ENCODE peak calls at places on chromosomes 1 and 21, in nine cellular contexts. One of them, this sample, is unnamed.

GRCh38 chr1:43454270-43455011 is 710 bp upstream of the HYI start:
- DNase-seq in thyroid gland: peak; percentile 78
- DNase-seq in HCT116: peak; percentile 56
- DNase-seq in prostate gland: peak; percentile 61
- DNase-seq in ovary: peak; percentile 65
- DNase-seq in transverse colon: peak; percentile 88
- DNase-seq in right lobe of liver: peak; percentile 72
- DNase-seq in breast epithelium: peak; percentile 71
- DNase-seq in IMR-90: peak; percentile 81
- DNase-seq in this sample: peak; percentile 89

GRCh38 chr1:103517380-103518047 is 8.0 kb upstream of the RNPC3 start:
- DNase-seq in thyroid gland: no peak
- DNase-seq in HCT116: no peak
- DNase-seq in prostate gland: no peak
- DNase-seq in ovary: no peak
- DNase-seq in transverse colon: no peak
- DNase-seq in right lobe of liver: no peak
- DNase-seq in breast epithelium: no peak
- DNase-seq in IMR-90: peak; percentile 26
- DNase-seq in this sample: no peak

GRCh38 chr1:40873863-40874472 is 11.8 kb upstream of the CITED4 start:
- DNase-seq in thyroid gland: no peak
- DNase-seq in HCT116: no peak
- DNase-seq in prostate gland: no peak
- DNase-seq in ovary: no peak
- DNase-seq in transverse colon: no peak
- DNase-seq in right lobe of liver: no peak
- DNase-seq in breast epithelium: no peak
- DNase-seq in IMR-90: no peak
- DNase-seq in this sample: no peak

GRCh38 chr1:179087665-179088064 is 5.8 kb downstream of the TOR3A start:
- DNase-seq in thyroid gland: no peak
- DNase-seq in HCT116: no peak
- DNase-seq in prostate gland: no peak
- DNase-seq in ovary: no peak
- DNase-seq in transverse colon: peak; percentile 36
- DNase-seq in right lobe of liver: no peak
- DNase-seq in breast epithelium: no peak
- DNase-seq in IMR-90: no peak
- DNase-seq in this sample: peak; percentile 60

GRCh38 chr21:35257413-35257812 is 208.3 kb upstream of the RUNX1 start:
- DNase-seq in thyroid gland: peak; percentile 52
- DNase-seq in HCT116: peak; percentile 68
- DNase-seq in prostate gland: peak; percentile 44
- DNase-seq in ovary: peak; percentile 27
- DNase-seq in transverse colon: peak; percentile 51
- DNase-seq in right lobe of liver: peak; percentile 27
- DNase-seq in breast epithelium: no peak
- DNase-seq in IMR-90: peak; percentile 96
- DNase-seq in this sample: no peak

GRCh38 chr1:161196111-161196510 is 2.7 kb downstream of the ADAMTS4 start:
- DNase-seq in thyroid gland: no peak
- DNase-seq in HCT116: no peak
- DNase-seq in prostate gland: no peak
- DNase-seq in ovary: no peak
- DNase-seq in transverse colon: no peak
- DNase-seq in right lobe of liver: no peak
- DNase-seq in breast epithelium: no peak
- DNase-seq in IMR-90: no peak
- DNase-seq in this sample: no peak

GRCh38 chr1:93845554-93846150 is 33.4 kb downstream of the DNTTIP2 start:
- DNase-seq in thyroid gland: no peak
- DNase-seq in HCT116: no peak
- DNase-seq in prostate gland: no peak
- DNase-seq in ovary: peak; percentile 33
- DNase-seq in transverse colon: peak; percentile 11
- DNase-seq in right lobe of liver: no peak
- DNase-seq in breast epithelium: no peak
- DNase-seq in IMR-90: peak; percentile 94
- DNase-seq in this sample: peak; percentile 46

GRCh38 chr1:41906977-41907376 is 11.7 kb downstream of the HIVEP3 start:
- DNase-seq in thyroid gland: no peak
- DNase-seq in HCT116: no peak
- DNase-seq in prostate gland: no peak
- DNase-seq in ovary: no peak
- DNase-seq in transverse colon: no peak
- DNase-seq in right lobe of liver: no peak
- DNase-seq in breast epithelium: no peak
- DNase-seq in IMR-90: no peak
- DNase-seq in this sample: no peak

GRCh38 chr1:39268906-39269305 is 64.4 kb downstream of the MACF1 start:
- DNase-seq in thyroid gland: no peak
- DNase-seq in HCT116: no peak
- DNase-seq in prostate gland: no peak
- DNase-seq in ovary: no peak
- DNase-seq in transverse colon: no peak
- DNase-seq in right lobe of liver: no peak
- DNase-seq in breast epithelium: no peak
- DNase-seq in IMR-90: peak; percentile 13
- DNase-seq in this sample: no peak

GRCh38 chr1:235625340-235625739 is 24.2 kb downstream of the GNG4 start:
- DNase-seq in thyroid gland: no peak
- DNase-seq in HCT116: no peak
- DNase-seq in prostate gland: no peak
- DNase-seq in ovary: no peak
- DNase-seq in transverse colon: no peak
- DNase-seq in right lobe of liver: no peak
- DNase-seq in breast epithelium: no peak
- DNase-seq in IMR-90: no peak
- DNase-seq in this sample: no peak

GRCh38 chr1:235624751-235625192 is 24.8 kb downstream of the GNG4 start:
- DNase-seq in thyroid gland: no peak
- DNase-seq in HCT116: no peak
- DNase-seq in prostate gland: peak; percentile 42
- DNase-seq in ovary: peak; percentile 63
- DNase-seq in transverse colon: no peak
- DNase-seq in right lobe of liver: no peak
- DNase-seq in breast epithelium: no peak
- DNase-seq in IMR-90: peak; percentile 53
- DNase-seq in this sample: no peak

GRCh38 chr1:235617808-235618207 is 31.8 kb downstream of the GNG4 start:
- DNase-seq in thyroid gland: no peak
- DNase-seq in HCT116: no peak
- DNase-seq in prostate gland: no peak
- DNase-seq in ovary: no peak
- DNase-seq in transverse colon: no peak
- DNase-seq in right lobe of liver: no peak
- DNase-seq in breast epithelium: no peak
- DNase-seq in IMR-90: peak; percentile 77
- DNase-seq in this sample: no peak

GRCh38 chr1:235628316-235629006 is 21.1 kb downstream of the GNG4 start:
- DNase-seq in thyroid gland: no peak
- DNase-seq in HCT116: no peak
- DNase-seq in prostate gland: no peak
- DNase-seq in ovary: no peak
- DNase-seq in transverse colon: no peak
- DNase-seq in right lobe of liver: no peak
- DNase-seq in breast epithelium: no peak
- DNase-seq in IMR-90: no peak
- DNase-seq in this sample: no peak

DNA sequence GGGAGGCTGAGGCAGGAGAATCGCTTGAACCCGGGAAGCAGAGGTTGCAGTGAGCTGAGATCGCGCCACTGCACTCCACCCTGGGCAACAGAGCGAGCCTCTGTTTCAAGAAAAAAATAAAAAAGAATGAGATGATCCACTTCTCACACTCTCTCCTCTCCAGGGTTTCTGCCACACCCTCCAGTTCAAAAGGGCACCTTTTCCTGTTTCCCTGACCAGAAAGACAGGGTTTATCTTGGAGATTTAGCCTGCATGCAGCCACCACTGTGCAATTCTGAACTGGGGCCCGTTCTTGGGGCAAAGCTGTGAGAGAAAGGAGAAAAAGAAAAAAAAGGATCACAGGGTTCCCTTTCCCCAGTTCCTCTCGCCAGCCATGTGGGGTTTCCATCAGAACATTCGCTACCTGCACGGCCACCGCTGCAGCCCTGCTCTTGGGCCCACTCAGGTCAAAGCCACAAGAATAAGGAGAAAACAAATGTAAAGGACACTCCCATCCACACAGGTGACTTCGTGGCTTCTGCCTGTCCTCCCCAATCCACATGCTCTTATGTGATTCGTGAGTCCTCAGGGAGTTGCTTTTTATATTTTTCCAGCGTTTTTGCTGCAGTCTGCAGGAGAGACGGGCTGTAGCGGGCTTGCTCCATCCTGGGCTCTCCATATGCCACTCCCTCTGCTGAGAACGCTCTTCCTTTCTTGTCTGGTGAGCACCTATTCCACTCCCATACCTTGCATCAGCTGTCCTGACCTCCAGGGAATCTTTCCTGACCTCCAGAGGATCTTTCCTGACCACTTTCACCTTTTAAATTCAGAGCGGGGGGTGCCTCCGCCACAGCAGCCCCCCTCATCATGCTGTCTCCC is 26.4 kb downstream of the GNG4 start:
- DNase-seq in thyroid gland: no peak
- DNase-seq in HCT116: no peak
- DNase-seq in prostate gland: no peak
- DNase-seq in ovary: no peak
- DNase-seq in transverse colon: peak; percentile 39
- DNase-seq in right lobe of liver: no peak
- DNase-seq in breast epithelium: no peak
- DNase-seq in IMR-90: no peak
- DNase-seq in this sample: no peak
- TF ChIP-seq POLR2A in thyroid gland: no peak
- TF ChIP-seq POLR2A in HCT116: no peak
- TF ChIP-seq POLR2A in prostate gland: no peak
- TF ChIP-seq POLR2A in ovary: no peak
- TF ChIP-seq POLR2A in transverse colon: no peak
- TF ChIP-seq POLR2A in right lobe of liver: no peak
- TF ChIP-seq POLR2A in breast epithelium: no peak
- TF ChIP-seq POLR2A in IMR-90: no peak
- TF ChIP-seq POLR2A in this sample: no peak

GRCh38 chr1:16126738-16127515 is 28.9 kb downstream of the EPHA2 start:
- DNase-seq in thyroid gland: no peak
- DNase-seq in HCT116: no peak
- DNase-seq in prostate gland: no peak
- DNase-seq in ovary: no peak
- DNase-seq in transverse colon: no peak
- DNase-seq in right lobe of liver: no peak
- DNase-seq in breast epithelium: no peak
- DNase-seq in IMR-90: no peak
- DNase-seq in this sample: no peak
- H3K36me3 ChIP-seq in thyroid gland: peaks cover 60% of the 10 kb centered on the region
- H3K36me3 ChIP-seq in HCT116: peaks cover 72% of the 10 kb centered on the region
- H3K36me3 ChIP-seq in prostate gland: no peaks in the 10 kb centered on the region
- H3K36me3 ChIP-seq in ovary: no peaks in the 10 kb centered on the region
- H3K36me3 ChIP-seq in transverse colon: no peaks in the 10 kb centered on the region
- H3K36me3 ChIP-seq in right lobe of liver: peaks cover 6% of the 10 kb centered on the region
- H3K36me3 ChIP-seq in breast epithelium: no peaks in the 10 kb centered on the region
- H3K36me3 ChIP-seq in IMR-90: peaks cover 75% of the 10 kb centered on the region
- H3K36me3 ChIP-seq in this sample: no peaks in the 10 kb centered on the region

GRCh38 chr1:219189021-219189824 is 15.5 kb downstream of the LYPLAL1 start:
- DNase-seq in thyroid gland: no peak
- DNase-seq in HCT116: no peak
- DNase-seq in prostate gland: no peak
- DNase-seq in ovary: no peak
- DNase-seq in transverse colon: no peak
- DNase-seq in right lobe of liver: no peak
- DNase-seq in breast epithelium: no peak
- DNase-seq in IMR-90: peak; percentile 83
- DNase-seq in this sample: no peak

GRCh38 chr1:219188331-219188803 is 14.7 kb downstream of the LYPLAL1 start:
- DNase-seq in thyroid gland: no peak
- DNase-seq in HCT116: no peak
- DNase-seq in prostate gland: no peak
- DNase-seq in ovary: no peak
- DNase-seq in transverse colon: no peak
- DNase-seq in right lobe of liver: no peak
- DNase-seq in breast epithelium: no peak
- DNase-seq in IMR-90: no peak
- DNase-seq in this sample: no peak

GRCh38 chr1:219179293-219179692 is 5.6 kb downstream of the LYPLAL1 start:
- DNase-seq in thyroid gland: no peak
- DNase-seq in HCT116: no peak
- DNase-seq in prostate gland: no peak
- DNase-seq in ovary: no peak
- DNase-seq in transverse colon: no peak
- DNase-seq in right lobe of liver: no peak
- DNase-seq in breast epithelium: no peak
- DNase-seq in IMR-90: peak; percentile 26
- DNase-seq in this sample: no peak

GRCh38 chr1:219185486-219186117 is 11.9 kb downstream of the LYPLAL1 start:
- DNase-seq in thyroid gland: no peak
- DNase-seq in HCT116: no peak
- DNase-seq in prostate gland: no peak
- DNase-seq in ovary: no peak
- DNase-seq in transverse colon: no peak
- DNase-seq in right lobe of liver: no peak
- DNase-seq in breast epithelium: no peak
- DNase-seq in IMR-90: no peak
- DNase-seq in this sample: no peak

GRCh38 chr1:219184337-219184736 is 10.7 kb downstream of the LYPLAL1 start:
- DNase-seq in thyroid gland: no peak
- DNase-seq in HCT116: no peak
- DNase-seq in prostate gland: no peak
- DNase-seq in ovary: no peak
- DNase-seq in transverse colon: no peak
- DNase-seq in right lobe of liver: no peak
- DNase-seq in breast epithelium: no peak
- DNase-seq in IMR-90: no peak
- DNase-seq in this sample: no peak
- H3K27ac ChIP-seq in thyroid gland: no peak overlapping the region
- H3K27ac ChIP-seq in HCT116: no peak overlapping the region
- H3K27ac ChIP-seq in prostate gland: no peak overlapping the region
- H3K27ac ChIP-seq in ovary: no peak overlapping the region
- H3K27ac ChIP-seq in transverse colon: no peak overlapping the region
- H3K27ac ChIP-seq in right lobe of liver: no peak overlapping the region
- H3K27ac ChIP-seq in breast epithelium: no peak overlapping the region
- H3K27ac ChIP-seq in IMR-90: no peak overlapping the region
- H3K27ac ChIP-seq in this sample: no peak overlapping the region

DNA sequence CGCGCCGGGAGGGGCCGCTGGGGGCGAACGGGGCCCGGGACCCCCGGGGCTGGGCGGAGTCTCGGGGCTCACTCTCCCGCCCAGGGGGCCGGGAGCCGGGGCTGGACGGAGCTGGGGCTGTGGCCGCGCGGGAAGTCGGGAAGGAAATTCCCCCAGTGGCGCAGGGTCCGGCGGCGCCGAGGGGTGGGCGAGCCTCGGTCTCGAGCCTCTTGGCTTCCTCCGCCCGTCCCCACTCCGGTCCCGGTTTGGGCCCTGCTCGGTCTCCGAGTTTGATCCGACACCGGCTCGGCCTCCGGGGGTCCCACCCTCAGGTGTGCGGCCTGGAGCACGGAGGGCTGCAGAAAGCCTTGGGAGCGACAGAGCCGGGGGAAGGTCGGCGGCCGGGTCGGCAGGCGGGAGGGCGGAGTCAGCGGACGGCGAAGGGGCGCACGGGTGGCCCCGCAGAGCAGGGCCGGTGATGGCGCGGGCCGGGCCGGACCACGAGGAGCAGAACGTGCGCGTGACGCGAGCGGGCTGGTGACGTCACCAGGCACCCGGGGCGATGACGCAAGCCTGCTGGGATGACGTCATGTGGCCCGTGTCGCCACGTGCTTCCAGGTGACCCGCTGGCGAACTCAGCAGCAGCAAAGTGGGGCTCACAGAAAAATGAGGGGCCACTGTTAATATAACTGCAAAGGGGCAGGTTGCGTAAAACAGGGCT is 610 bp upstream of the HES4 start:
- DNase-seq in thyroid gland: peak; percentile 63
- DNase-seq in HCT116: peak; percentile 87
- DNase-seq in prostate gland: peak; percentile 71
- DNase-seq in ovary: peak; percentile 86
- DNase-seq in transverse colon: peak; percentile 84
- DNase-seq in right lobe of liver: peak; percentile 79
- DNase-seq in breast epithelium: peak; percentile 85
- DNase-seq in IMR-90: peak; percentile 89
- DNase-seq in this sample: peak; percentile 74
- TF ChIP-seq POLR2A in thyroid gland: peak; percentile 26
- TF ChIP-seq POLR2A in HCT116: no peak
- TF ChIP-seq POLR2A in prostate gland: peak; percentile 59
- TF ChIP-seq POLR2A in ovary: peak; percentile 10
- TF ChIP-seq POLR2A in transverse colon: peak; percentile 11
- TF ChIP-seq POLR2A in right lobe of liver: peak; percentile 10
- TF ChIP-seq POLR2A in breast epithelium: no peak
- TF ChIP-seq POLR2A in IMR-90: peak; percentile 2
- TF ChIP-seq POLR2A in this sample: no peak